ENCODE peak calls at places on chromosomes 7 and 10, in four cellular contexts. N is HCT116, U is SK-N-SH, E is hepatocyte. Q is an unnamed sample.

GRCh38 chr10:60704480-60704879 is 73.8 kb upstream of the CDK1 start:
- DNase-seq in N (peak), U (no peak), E (no peak), Q (no peak)

GRCh38 chr10:68096913-68097509 is 12.3 kb upstream of the MYPN start:
- DNase-seq in U (no peak), E (peak), N (peak), Q (no peak)

GRCh38 chr7:6489612-6490011 is 41.9 kb upstream of the DAGLB start:
- DNase-seq in U (no peak), E (no peak), N (peak), Q (peak)

GRCh38 chr7:25863727-25864116 is 288.3 kb upstream of the NFE2L3 start:
- DNase-seq in N (no peak), E (no peak), U (no peak), Q (no peak)

GRCh38 chr10:51244739-51245138 is 170.5 kb downstream of the PRKG1 start:
- DNase-seq in U (no peak), N (no peak), E (peak), Q (no peak)

GRCh38 chr10:120460191-120460590 is 3.2 kb downstream of the PLPP4 start:
- DNase-seq in N (no peak), E (no peak), U (no peak), Q (no peak)

GRCh38 chr10:88880287-88881094 is 446 bp downstream of the STAMBPL1 start:
- DNase-seq in E (peak), N (peak), U (peak), Q (peak)

GRCh38 chr10:62239994-62240393 is 28.6 kb downstream of the RTKN2 start:
- DNase-seq in N (no peak), U (no peak), E (no peak), Q (no peak)

GRCh38 chr7:23191022-23191421 is 9.2 kb downstream of the NUP42 start:
- DNase-seq in N (no peak), E (peak), U (peak), Q (no peak)

GRCh38 chr7:35723011-35723410 is 28.1 kb upstream of the HERPUD2 start:
- DNase-seq in E (no peak), N (no peak), U (no peak), Q (no peak)

GRCh38 chr7:41189866-41190265 is 513.0 kb downstream of the INHBA start:
- DNase-seq in E (peak), N (peak), U (no peak), Q (no peak)

GRCh38 chr10:23917251-23917908 is 291.6 kb upstream of the KIAA1217 start:
- DNase-seq in N (no peak), E (no peak), U (no peak), Q (no peak)

GRCh38 chr7:37901236-37901827 is 15.3 kb downstream of the SFRP4 start:
- DNase-seq in N (peak), E (peak), U (peak), Q (peak)

GRCh38 chr10:3425261-3425660 is 252.7 kb upstream of the PITRM1 start:
- DNase-seq in E (no peak), N (no peak), U (no peak), Q (no peak)

GRCh38 chr7:117997862-117998825 is 124.9 kb upstream of the CTTNBP2 start:
- DNase-seq in N (no peak), E (no peak), U (no peak), Q (no peak)

GRCh38 chr7:127751723-127752448 is 99.9 kb downstream of the SND1 start:
- DNase-seq in U (no peak), N (no peak), E (no peak), Q (no peak)

GRCh38 chr7:47786557-47787248 is 161.6 kb downstream of the PKD1L1 start:
- DNase-seq in U (no peak), N (peak), E (peak), Q (no peak)
- TF ChIP-seq EZH2phosphoT487 in U (no peak), N (no peak), E (no peak), Q (no peak)

GRCh38 chr10:118042827-118043242 is 3.9 kb downstream of the RAB11FIP2 start:
- DNase-seq in N (no peak), U (no peak), E (no peak), Q (no peak)

GRCh38 chr10:118046491-118047362 is at the start of gene RAB11FIP2:
- DNase-seq in N (peak), U (peak), E (peak), Q (peak)

GRCh38 chr10:118045842-118046490 is 775 bp downstream of the RAB11FIP2 start:
- DNase-seq in N (peak), E (peak), U (no peak), Q (peak)

GRCh38 chr10:118045154-118045841 is 1.4 kb downstream of the RAB11FIP2 start:
- DNase-seq in E (no peak), N (no peak), U (no peak), Q (no peak)

DNA sequence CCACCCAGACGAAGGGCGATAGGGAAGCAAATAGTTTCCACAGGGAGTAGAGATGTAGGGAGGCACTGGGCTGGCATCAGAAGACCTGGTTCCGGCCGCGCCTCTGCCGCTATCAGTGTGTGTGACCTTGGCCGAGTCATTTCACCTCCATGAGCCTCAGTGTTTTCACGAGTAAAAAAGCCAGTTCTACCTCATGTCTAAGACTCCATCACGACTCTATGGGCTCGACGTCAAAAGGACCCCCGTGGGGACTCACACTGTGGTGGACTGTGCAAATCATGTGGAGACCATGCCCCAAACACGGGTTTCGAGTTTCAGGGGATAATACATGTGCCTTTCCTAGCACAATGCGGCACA is 600 bp upstream of the RAB11FIP2 start:
- DNase-seq in U (no peak), N (no peak), E (no peak), Q (no peak)
- H3K4me3 ChIP-seq in U (peak), N (peak), E (peak), Q (peak)

DNA sequence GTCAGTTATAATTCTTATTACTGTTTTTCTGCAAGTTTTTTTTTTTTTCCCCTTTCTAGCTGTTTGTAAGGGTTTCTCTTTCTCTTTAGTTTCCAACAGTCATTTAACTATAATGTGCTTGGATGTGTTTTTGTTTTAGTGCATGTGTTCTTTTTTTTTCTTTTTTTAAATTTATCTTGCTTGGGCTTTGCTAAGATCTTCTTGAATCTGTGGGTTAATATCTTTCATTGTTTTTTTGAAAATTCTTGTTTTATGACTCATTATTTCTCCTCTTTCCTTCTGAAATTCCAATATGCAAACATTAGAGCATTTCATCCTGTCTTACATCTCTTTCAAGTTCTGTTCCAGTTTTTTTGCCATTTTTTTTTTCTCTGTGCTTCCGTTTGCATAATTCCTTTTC is 5.7 kb upstream of the HK1 start:
- DNase-seq in N (no peak), E (no peak), U (no peak), Q (no peak)
- TF ChIP-seq EZH2phosphoT487 in N (no peak), E (no peak), U (no peak), Q (no peak)

DNA sequence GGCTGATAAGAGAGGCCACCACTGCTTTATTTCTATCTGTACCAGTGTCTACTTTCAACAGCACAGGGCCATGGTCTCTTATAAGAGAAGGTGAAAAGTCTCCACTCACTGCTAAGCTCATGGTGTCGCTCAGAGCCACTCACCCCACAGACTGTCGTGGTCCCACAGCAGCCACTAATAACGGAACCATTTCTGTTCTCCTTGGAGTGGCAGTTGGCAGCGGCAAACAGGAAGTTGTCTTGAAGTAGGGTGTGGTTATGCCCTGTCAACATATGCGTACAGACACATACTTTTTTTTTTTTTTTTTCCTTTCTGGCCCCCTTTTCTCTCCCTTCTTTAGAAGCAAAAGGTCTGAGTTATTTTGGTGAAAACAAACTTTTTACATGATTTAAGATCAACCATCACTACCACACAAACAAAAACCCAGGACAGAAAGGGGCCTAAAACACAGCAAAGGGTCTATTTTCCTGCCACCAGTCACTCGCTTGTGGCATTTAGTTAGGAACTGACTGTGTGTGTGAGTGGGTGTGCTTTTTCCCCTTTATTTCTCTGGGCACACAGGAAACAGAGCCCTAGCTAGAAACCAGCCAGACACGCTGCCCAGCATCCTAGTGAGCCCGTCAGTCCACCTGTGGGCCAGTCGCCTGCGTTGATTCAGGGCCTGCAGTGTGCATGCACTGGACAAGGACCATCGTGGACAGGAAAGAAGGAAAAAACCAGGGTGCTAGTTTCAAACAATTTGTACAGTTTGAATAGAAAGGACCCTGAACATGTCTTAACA is 96.7 kb upstream of the EFCAB10 start:
- DNase-seq in N (no peak), E (no peak), U (no peak), Q (peak)
- H3K4me3 ChIP-seq in N (no peak), E (no peak), U (no peak), Q (no peak)

GRCh38 chr10:101085846-101086245 is 24.1 kb downstream of the KAZALD1 start:
- DNase-seq in U (no peak), E (no peak), N (no peak), Q (no peak)

GRCh38 chr10:101075775-101076174 is 14.0 kb downstream of the KAZALD1 start:
- DNase-seq in U (no peak), E (no peak), N (no peak), Q (peak)

GRCh38 chr10:101079874-101080273 is 18.1 kb downstream of the KAZALD1 start:
- DNase-seq in U (peak), N (no peak), E (no peak), Q (no peak)

GRCh38 chr10:101076630-101077029 is 14.8 kb downstream of the KAZALD1 start:
- DNase-seq in U (no peak), E (no peak), N (no peak), Q (no peak)

DNA sequence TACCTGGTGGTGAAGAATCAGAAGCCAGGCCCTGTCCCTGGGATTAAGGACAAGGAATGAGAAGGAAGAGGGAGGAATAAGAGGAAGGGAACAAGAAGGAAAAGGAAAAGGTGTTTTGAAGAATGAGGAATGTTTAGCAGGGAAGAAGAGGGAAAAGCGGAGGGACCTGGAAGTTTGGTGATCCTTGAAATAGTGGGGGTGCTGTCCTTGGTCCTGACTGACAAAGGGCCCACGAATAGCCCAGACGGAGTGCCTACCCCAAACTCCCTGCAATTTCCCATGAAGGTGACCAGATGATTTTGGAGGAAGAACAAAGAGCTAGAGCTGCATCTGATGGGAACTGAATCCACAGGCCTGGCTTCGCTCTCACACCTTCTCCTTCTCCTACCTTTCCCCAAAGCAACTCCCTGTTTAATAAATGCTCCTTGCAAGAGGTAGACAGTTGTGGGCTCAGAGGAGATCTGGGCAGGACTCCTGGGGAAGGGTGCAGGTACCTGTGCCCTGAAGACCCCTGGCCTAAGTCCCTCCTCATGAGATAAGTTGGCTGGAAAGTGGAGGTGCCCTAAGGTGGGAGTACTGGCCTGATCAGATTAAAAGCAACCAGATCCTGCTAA is 19.3 kb downstream of the KAZALD1 start:
- DNase-seq in E (peak), N (no peak), U (no peak), Q (no peak)
- TF ChIP-seq EZH2phosphoT487 in E (no peak), N (no peak), U (no peak), Q (no peak)